ENCODE peak calls at places on chromosomes 16 and 17, in five cellular contexts. R is K562, C is H1, G is GM12878, M is HepG2. T is an unnamed sample. For H3K36me3, the result is how much of the 10 kb centered on the place peaks cover.

GRCh38 chr17:81332118-81332834 is 37.2 kb upstream of the SLC38A10 start:
- DNase-seq in C (no peak), G (no peak), R (no peak), M (no peak), T (no peak)

GRCh38 chr17:51245535-51245934 is 14.3 kb downstream of the MBTD1 start:
- DNase-seq in G (no peak), C (no peak), M (no peak), R (no peak), T (no peak)

GRCh38 chr17:35373532-35373983 is at the start of gene SLFN11:
- DNase-seq in R (no peak), G (peak), C (no peak), M (no peak), T (no peak)

GRCh38 chr17:47315451-47316266 is 8.1 kb upstream of the EFCAB13 start:
- DNase-seq in C (no peak), G (peak), M (peak), R (peak), T (peak)

GRCh38 chr16:63361032-63361624 is 1324.9 kb upstream of the CDH8 start:
- DNase-seq in R (peak), G (no peak), C (no peak), M (peak), T (peak)

GRCh38 chr17:48612456-48612853 is 1.6 kb upstream of the HOXB7 start:
- DNase-seq in G (no peak), M (no peak), R (no peak), C (no peak), T (no peak)

GRCh38 chr17:9880582-9880999 is 24.5 kb downstream of the RCVRN start:
- DNase-seq in G (peak), R (no peak), M (no peak), C (no peak), T (peak)

GRCh38 chr16:53549970-53550406 is 47.0 kb upstream of the AKTIP start:
- DNase-seq in M (peak), C (peak), G (peak), R (peak), T (peak)

GRCh38 chr17:55004484-55004883 is 35.9 kb downstream of the STXBP4 start:
- DNase-seq in M (no peak), R (no peak), C (no peak), G (no peak), T (no peak)

GRCh38 chr17:81831957-81832607 is 1.0 kb downstream of the MCRIP1 start:
- DNase-seq in C (no peak), M (no peak), G (no peak), R (no peak), T (no peak)

GRCh38 chr17:68701046-68701445 is 99.9 kb upstream of the FAM20A start:
- DNase-seq in M (no peak), R (no peak), G (no peak), C (no peak), T (no peak)

GRCh38 chr16:75745242-75745641 is 19.0 kb upstream of the CPHXL start:
- DNase-seq in R (no peak), C (no peak), G (no peak), M (no peak), T (no peak)

GRCh38 chr17:48649741-48650140 is 23.6 kb upstream of the HOXB9 start:
- DNase-seq in R (no peak), C (no peak), G (no peak), M (no peak), T (no peak)

GRCh38 chr16:66182592-66182991 is 183.9 kb upstream of the CDH5 start:
- DNase-seq in M (no peak), R (no peak), G (no peak), C (no peak), T (no peak)

GRCh38 chr16:59212492-59213024 is 478.4 kb upstream of the GOT2 start:
- DNase-seq in G (no peak), C (no peak), M (no peak), R (no peak), T (no peak)

GRCh38 chr16:69040144-69040909 is 65.1 kb upstream of the HAS3 start:
- DNase-seq in M (peak), C (no peak), R (no peak), G (no peak), T (peak)

GRCh38 chr17:9356488-9356911 is 219.1 kb downstream of the STX8 start:
- DNase-seq in C (no peak), G (no peak), R (no peak), M (no peak), T (no peak)

GRCh38 chr17:67573987-67574657 is 143.6 kb upstream of the NOL11 start:
- DNase-seq in G (no peak), C (no peak), M (no peak), R (no peak), T (no peak)

GRCh38 chr17:8964801-8965393 is 610 bp downstream of the PIK3R5 start:
- DNase-seq in G (no peak), C (no peak), M (no peak), R (no peak), T (no peak)

GRCh38 chr17:67475161-67475887 is 98.2 kb downstream of the PITPNC1 start:
- DNase-seq in R (peak), M (peak), G (peak), C (peak), T (peak)

GRCh38 chr16:82945420-82946096 is 318.8 kb downstream of the CDH13 start:
- DNase-seq in R (no peak), C (no peak), G (no peak), M (no peak), T (no peak)

GRCh38 chr17:14738652-14738988 is 437.7 kb downstream of the HS3ST3B1 start:
- DNase-seq in G (no peak), R (no peak), C (no peak), M (no peak), T (no peak)

GRCh38 chr17:82729479-82730260 is 5.7 kb upstream of the FN3K start:
- DNase-seq in G (no peak), C (no peak), R (no peak), M (no peak), T (no peak)

GRCh38 chr17:67435122-67435521 is 58.0 kb downstream of the PITPNC1 start:
- DNase-seq in R (no peak), G (no peak), M (peak), C (no peak), T (no peak)

GRCh38 chr17:8138672-8139371 is 13.4 kb downstream of the PER1 start:
- DNase-seq in G (peak), R (peak), C (peak), M (peak), T (peak)

GRCh38 chr16:86215233-86215978 is 294.9 kb upstream of the FOXF1 start:
- DNase-seq in M (no peak), R (no peak), G (no peak), C (no peak), T (no peak)

GRCh38 chr16:2486645-2487516 is 12.0 kb downstream of the TBC1D24 start:
- DNase-seq in C (no peak), R (no peak), G (peak), M (no peak), T (no peak)

GRCh38 chr16:86969716-86970115 is 347.5 kb downstream of the C16orf95 start:
- DNase-seq in M (no peak), C (no peak), R (no peak), G (no peak), T (no peak)

GRCh38 chr17:44915727-44916058 is 393 bp upstream of the GFAP start:
- DNase-seq in M (no peak), R (no peak), G (no peak), C (no peak), T (no peak)

GRCh38 chr17:45395569-45396415 is 36.9 kb downstream of the ARHGAP27 start:
- DNase-seq in C (no peak), G (no peak), R (no peak), M (no peak), T (no peak)

GRCh38 chr17:20935740-20936139 is 107.1 kb downstream of the USP22 start:
- DNase-seq in M (no peak), G (no peak), C (no peak), R (no peak), T (no peak)

GRCh38 chr17:60398227-60398959 is 6.5 kb upstream of the USP32 start:
- DNase-seq in R (no peak), C (no peak), G (peak), M (no peak), T (no peak)

GRCh38 chr16:86461037-86461436 is 49.3 kb upstream of the FOXF1 start:
- DNase-seq in C (no peak), M (no peak), R (no peak), G (no peak), T (no peak)

GRCh38 chr17:8837438-8838075 is 29.9 kb downstream of the PIK3R6 start:
- DNase-seq in C (no peak), R (no peak), G (no peak), M (no peak), T (no peak)

GRCh38 chr16:47465919-47466630 is 4.9 kb downstream of the PHKB start:
- DNase-seq in R (no peak), M (no peak), G (no peak), C (no peak), T (no peak)

GRCh38 chr17:80036715-80037477 is 454 bp downstream of the CCDC40 start:
- DNase-seq in C (no peak), R (peak), M (peak), G (no peak), T (no peak)

GRCh38 chr16:75580-76501 is 2.2 kb upstream of the MPG start:
- DNase-seq in M (peak), G (no peak), C (no peak), R (peak), T (no peak)

GRCh38 chr17:1759529-1759928 is 2.3 kb upstream of the SERPINF1 start:
- DNase-seq in C (no peak), M (no peak), G (no peak), R (no peak), T (no peak)

DNA sequence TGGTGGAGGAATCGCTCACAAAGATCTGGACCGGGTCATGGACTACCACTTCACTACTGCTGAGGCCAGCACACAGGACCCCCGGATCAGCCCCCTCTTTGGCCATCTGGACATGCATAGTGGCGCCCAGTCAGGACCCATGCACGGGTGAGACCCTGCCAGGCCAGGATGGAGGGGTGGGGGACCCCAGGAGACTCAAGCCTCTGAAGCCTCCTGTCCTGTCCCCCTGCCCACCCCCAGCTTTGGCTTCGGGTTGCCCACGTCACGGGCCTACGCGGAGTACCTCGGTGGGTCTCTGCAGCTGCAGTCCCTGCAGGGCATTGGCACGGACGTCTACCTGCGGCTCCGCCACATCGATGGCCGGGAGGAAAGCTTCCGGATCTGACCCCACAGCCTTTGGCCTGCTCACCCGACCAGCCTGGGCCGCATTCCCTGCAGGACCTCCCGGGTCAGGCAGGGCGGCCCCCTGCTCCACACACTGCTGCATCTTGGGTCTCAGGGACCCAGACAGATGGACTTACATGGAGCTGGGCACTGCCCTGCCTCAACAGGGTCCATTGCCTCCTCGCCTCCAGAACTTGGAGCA is 3.8 kb downstream of the BCKDK start:
- DNase-seq in M (no peak), G (no peak), R (no peak), C (no peak), T (no peak)
- TF ChIP-seq SRF in M (no peak), G (no peak), R (no peak), C (no peak), T (no peak)

GRCh38 chr16:79599256-79599836 is 1.2 kb downstream of the MAF start:
- DNase-seq in M (no peak), R (no peak), G (no peak), C (no peak), T (no peak)
- TF ChIP-seq SIN3A in M (no peak), R (no peak), G (no peak), C (no peak), T (no peak)

GRCh38 chr16:89782489-89782888 is 34.0 kb downstream of the FANCA start:
- DNase-seq in M (no peak), G (no peak), C (no peak), R (no peak), T (no peak)

GRCh38 chr16:89787365-89787805 is 29.1 kb downstream of the FANCA start:
- DNase-seq in M (peak), R (no peak), G (no peak), C (no peak), T (no peak)

GRCh38 chr16:89784409-89784808 is 32.0 kb downstream of the FANCA start:
- DNase-seq in G (no peak), M (no peak), R (no peak), C (no peak), T (no peak)

GRCh38 chr16:89785523-89786155 is 30.8 kb downstream of the FANCA start:
- DNase-seq in R (no peak), M (no peak), C (no peak), G (no peak), T (no peak)

GRCh38 chr16:89786474-89787364 is 29.7 kb downstream of the FANCA start:
- DNase-seq in M (no peak), R (peak), G (no peak), C (no peak), T (no peak)
- H3K36me3 ChIP-seq in M (half or more), R (half or more), G (under half), C (half or more), T (half or more)

DNA sequence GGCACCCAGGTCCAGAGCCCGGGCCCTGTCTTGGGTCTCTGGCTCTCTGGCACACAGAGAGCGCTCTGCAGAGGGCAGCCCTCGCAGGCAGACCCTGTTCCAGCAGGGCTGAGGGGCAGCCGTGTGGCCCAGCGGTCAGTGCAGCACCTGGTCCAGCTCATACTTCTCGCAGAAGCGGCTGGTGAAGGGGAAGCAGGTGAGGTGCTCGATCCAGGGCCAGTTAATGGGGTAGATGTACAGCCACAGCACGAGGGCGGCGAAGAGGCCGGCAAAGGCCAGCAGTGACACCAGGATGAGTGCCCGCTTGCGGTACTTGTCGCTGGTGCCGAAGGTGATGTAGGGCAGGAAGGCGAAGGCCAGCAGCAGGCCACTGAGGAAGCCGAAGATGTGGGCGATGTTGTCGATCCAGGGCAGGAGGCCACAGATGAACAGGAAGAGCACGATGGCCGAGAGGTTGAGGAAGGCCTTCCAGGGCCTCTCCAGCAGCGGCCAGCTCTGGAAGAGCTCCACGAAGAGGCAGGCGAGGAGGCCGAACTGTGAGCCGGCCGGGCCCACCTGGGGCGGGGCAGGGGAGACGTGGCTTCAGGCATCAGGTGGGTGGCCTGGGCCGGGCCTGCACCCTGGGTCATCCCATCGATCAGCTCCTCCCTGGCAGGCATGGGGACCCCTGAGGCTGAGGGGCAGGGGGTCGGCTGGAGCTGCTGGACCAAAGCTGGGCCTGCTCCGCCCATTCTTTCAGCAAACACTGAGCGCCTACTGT is 4.3 kb downstream of the AANAT start:
- DNase-seq in G (no peak), M (no peak), C (no peak), R (no peak), T (no peak)
- TF ChIP-seq SRF in G (no peak), M (no peak), C (no peak), R (no peak), T (no peak)

GRCh38 chr17:16001498-16001897 is 1.9 kb downstream of the TTC19 start:
- DNase-seq in G (no peak), M (no peak), C (no peak), R (no peak), T (no peak)
- TF ChIP-seq SIN3A in G (no peak), M (no peak), C (no peak), R (no peak), T (no peak)

GRCh38 chr17:78086740-78087139 is 41.8 kb downstream of the TMC6 start:
- DNase-seq in G (no peak), C (no peak), R (no peak), M (no peak), T (no peak)
- H3K36me3 ChIP-seq in G (under half), C (under half), R (under half), M (under half), T (under half)

DNA sequence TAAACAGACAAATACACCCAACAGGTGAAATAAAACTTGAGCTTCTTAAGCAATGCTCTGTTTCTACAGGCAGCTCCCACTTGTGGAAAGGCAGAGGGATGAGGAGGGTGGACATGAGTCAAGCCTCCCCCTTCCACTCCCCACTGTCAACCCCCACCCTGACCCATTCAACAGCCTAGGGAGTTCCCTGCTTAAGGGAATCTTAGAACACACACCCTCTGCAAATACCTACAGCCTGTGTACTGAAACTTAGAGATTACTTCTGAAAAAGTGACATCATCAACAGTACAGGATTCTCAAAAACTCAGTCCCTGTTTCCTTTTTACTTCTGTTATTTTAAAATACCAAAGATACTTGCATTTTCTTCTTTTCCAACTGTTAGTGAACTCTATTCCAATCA is 345.4 kb downstream of the SOX9 start:
- DNase-seq in C (no peak), M (peak), R (no peak), G (peak), T (no peak)
- TF ChIP-seq SRF in C (no peak), M (no peak), R (no peak), G (no peak), T (no peak)

GRCh38 chr16:57064995-57065394 is 27.4 kb upstream of the CPNE2 start:
- DNase-seq in G (no peak), M (no peak), R (peak), C (no peak), T (no peak)

GRCh38 chr16:57062329-57062728 is 30.1 kb upstream of the CPNE2 start:
- DNase-seq in C (no peak), G (no peak), M (peak), R (peak), T (no peak)

GRCh38 chr16:57058291-57058861 is 34.0 kb upstream of the CPNE2 start:
- DNase-seq in M (no peak), C (no peak), R (no peak), G (no peak), T (no peak)

GRCh38 chr16:57060323-57061083 is 31.9 kb upstream of the CPNE2 start:
- DNase-seq in G (no peak), C (no peak), M (no peak), R (no peak), T (no peak)

GRCh38 chr16:57061084-57061905 is 31.1 kb upstream of the CPNE2 start:
- DNase-seq in G (no peak), C (no peak), M (peak), R (no peak), T (no peak)
- TF ChIP-seq SIN3A in G (no peak), C (no peak), M (no peak), R (no peak), T (no peak)

T was measured in HCT116.